ENCODE peak calls at places on chromosomes 6 and 20, in five cellular contexts. One of them, this sample, is unnamed.

GRCh38 chr6:155313602-155314091 is 637 bp downstream of the TFB1M start:
- DNase-seq in stimulated activated CD8-positive, alpha-beta memory T cell treated with anti-CD3 and anti-CD28 coated beads, Interleukin-4, amount 100 ng/mL, for 48 hours: no peak
- DNase-seq in AG08395: no peak
- DNase-seq in A549: peak; percentile 5
- DNase-seq in NCI-H2171: peak; percentile 43
- DNase-seq in this sample: no peak

GRCh38 chr6:56087421-56087820 is 160.0 kb downstream of the COL21A1 start:
- DNase-seq in stimulated activated CD8-positive, alpha-beta memory T cell treated with anti-CD3 and anti-CD28 coated beads, Interleukin-4, amount 100 ng/mL, for 48 hours: no peak
- DNase-seq in AG08395: no peak
- DNase-seq in A549: no peak
- DNase-seq in NCI-H2171: peak; percentile 20
- DNase-seq in this sample: no peak

GRCh38 chr20:8721098-8721497 is 347.8 kb upstream of the PLCB4 start:
- DNase-seq in stimulated activated CD8-positive, alpha-beta memory T cell treated with anti-CD3 and anti-CD28 coated beads, Interleukin-4, amount 100 ng/mL, for 48 hours: no peak
- DNase-seq in AG08395: peak; percentile 52
- DNase-seq in A549: peak; percentile 13
- DNase-seq in NCI-H2171: peak; percentile 67
- DNase-seq in this sample: no peak

GRCh38 chr6:16200231-16200941 is 38.0 kb upstream of the GMPR start:
- DNase-seq in stimulated activated CD8-positive, alpha-beta memory T cell treated with anti-CD3 and anti-CD28 coated beads, Interleukin-4, amount 100 ng/mL, for 48 hours: no peak
- DNase-seq in AG08395: peak; percentile 15
- DNase-seq in A549: no peak
- DNase-seq in NCI-H2171: peak; percentile 8
- DNase-seq in this sample: no peak

GRCh38 chr20:31595654-31596411 is 9.3 kb upstream of the ID1 start:
- DNase-seq in stimulated activated CD8-positive, alpha-beta memory T cell treated with anti-CD3 and anti-CD28 coated beads, Interleukin-4, amount 100 ng/mL, for 48 hours: no peak
- DNase-seq in AG08395: peak; percentile 93
- DNase-seq in A549: peak; percentile 74
- DNase-seq in NCI-H2171: no peak
- DNase-seq in this sample: no peak

GRCh38 chr20:25054995-25055629 is 2.8 kb downstream of the ACSS1 start:
- DNase-seq in stimulated activated CD8-positive, alpha-beta memory T cell treated with anti-CD3 and anti-CD28 coated beads, Interleukin-4, amount 100 ng/mL, for 48 hours: no peak
- DNase-seq in AG08395: peak; percentile 70
- DNase-seq in A549: no peak
- DNase-seq in NCI-H2171: no peak
- DNase-seq in this sample: no peak

GRCh38 chr6:6580225-6580870 is 8.2 kb upstream of the LY86 start:
- DNase-seq in stimulated activated CD8-positive, alpha-beta memory T cell treated with anti-CD3 and anti-CD28 coated beads, Interleukin-4, amount 100 ng/mL, for 48 hours: no peak
- DNase-seq in AG08395: no peak
- DNase-seq in A549: no peak
- DNase-seq in NCI-H2171: no peak
- DNase-seq in this sample: no peak

GRCh38 chr6:22471746-22472145 is 97.6 kb upstream of the HDGFL1 start:
- DNase-seq in stimulated activated CD8-positive, alpha-beta memory T cell treated with anti-CD3 and anti-CD28 coated beads, Interleukin-4, amount 100 ng/mL, for 48 hours: no peak
- DNase-seq in AG08395: no peak
- DNase-seq in A549: no peak
- DNase-seq in NCI-H2171: no peak
- DNase-seq in this sample: no peak

GRCh38 chr6:125922322-125922860 is 34.2 kb upstream of the HINT3 start:
- DNase-seq in stimulated activated CD8-positive, alpha-beta memory T cell treated with anti-CD3 and anti-CD28 coated beads, Interleukin-4, amount 100 ng/mL, for 48 hours: no peak
- DNase-seq in AG08395: no peak
- DNase-seq in A549: no peak
- DNase-seq in NCI-H2171: no peak
- DNase-seq in this sample: no peak

GRCh38 chr6:140281236-140281635 is 906.8 kb upstream of the CITED2 start:
- DNase-seq in stimulated activated CD8-positive, alpha-beta memory T cell treated with anti-CD3 and anti-CD28 coated beads, Interleukin-4, amount 100 ng/mL, for 48 hours: no peak
- DNase-seq in AG08395: no peak
- DNase-seq in A549: no peak
- DNase-seq in NCI-H2171: no peak
- DNase-seq in this sample: no peak

GRCh38 chr6:169500688-169501087 is 201.1 kb downstream of the WDR27 start:
- DNase-seq in stimulated activated CD8-positive, alpha-beta memory T cell treated with anti-CD3 and anti-CD28 coated beads, Interleukin-4, amount 100 ng/mL, for 48 hours: no peak
- DNase-seq in AG08395: no peak
- DNase-seq in A549: no peak
- DNase-seq in NCI-H2171: no peak
- DNase-seq in this sample: no peak

GRCh38 chr20:50353289-50353961 is 156.8 kb upstream of the PTPN1 start:
- DNase-seq in stimulated activated CD8-positive, alpha-beta memory T cell treated with anti-CD3 and anti-CD28 coated beads, Interleukin-4, amount 100 ng/mL, for 48 hours: no peak
- DNase-seq in AG08395: no peak
- DNase-seq in A549: no peak
- DNase-seq in NCI-H2171: no peak
- DNase-seq in this sample: no peak

This sample was measured in GM10248.